ENCODE peak calls at places on chromosomes 16 and 17, in seven cellular contexts. One of them, this sample, is unnamed.

GRCh38 chr17:4947411-4948165 is 742 bp downstream of the PFN1 start:
- DNase-seq in A549: peak; percentile 64
- DNase-seq in WTC11: peak; percentile 59
- DNase-seq in H1: peak; percentile 74
- DNase-seq in K562: peak; percentile 63
- DNase-seq in SK-N-SH: peak; percentile 81
- DNase-seq in GM12878: no peak
- DNase-seq in this sample: peak; percentile 53

GRCh38 chr16:46857261-46857962 is 26.4 kb upstream of the C16orf87 start:
- DNase-seq in A549: peak; percentile 55
- DNase-seq in WTC11: no peak
- DNase-seq in H1: no peak
- DNase-seq in K562: peak; percentile 27
- DNase-seq in SK-N-SH: peak; percentile 63
- DNase-seq in GM12878: no peak
- DNase-seq in this sample: peak; percentile 82

GRCh38 chr16:71826533-71827017 is 17.9 kb upstream of the AP1G1 start:
- DNase-seq in A549: no peak
- DNase-seq in WTC11: no peak
- DNase-seq in H1: no peak
- DNase-seq in K562: no peak
- DNase-seq in SK-N-SH: no peak
- DNase-seq in GM12878: no peak
- DNase-seq in this sample: no peak

GRCh38 chr16:88798772-88799455 is 4.7 kb upstream of the CDT1 start:
- DNase-seq in A549: no peak
- DNase-seq in WTC11: no peak
- DNase-seq in H1: no peak
- DNase-seq in K562: peak; percentile 15
- DNase-seq in SK-N-SH: no peak
- DNase-seq in GM12878: no peak
- DNase-seq in this sample: no peak

GRCh38 chr16:75559564-75560372 is 3.7 kb upstream of the TMEM231 start:
- DNase-seq in A549: no peak
- DNase-seq in WTC11: no peak
- DNase-seq in H1: no peak
- DNase-seq in K562: peak; percentile 38
- DNase-seq in SK-N-SH: no peak
- DNase-seq in GM12878: no peak
- DNase-seq in this sample: peak; percentile 62

GRCh38 chr16:31561698-31562233 is 34.1 kb downstream of the AHSP start:
- DNase-seq in A549: no peak
- DNase-seq in WTC11: no peak
- DNase-seq in H1: no peak
- DNase-seq in K562: no peak
- DNase-seq in SK-N-SH: no peak
- DNase-seq in GM12878: no peak
- DNase-seq in this sample: no peak

GRCh38 chr17:44872131-44872768 is 24.6 kb downstream of the HIGD1B start:
- DNase-seq in A549: no peak
- DNase-seq in WTC11: no peak
- DNase-seq in H1: no peak
- DNase-seq in K562: no peak
- DNase-seq in SK-N-SH: no peak
- DNase-seq in GM12878: no peak
- DNase-seq in this sample: no peak

GRCh38 chr17:54754560-54754959 is 146.1 kb upstream of the TOM1L1 start:
- DNase-seq in A549: no peak
- DNase-seq in WTC11: peak; percentile 48
- DNase-seq in H1: peak; percentile 80
- DNase-seq in K562: peak; percentile 43
- DNase-seq in SK-N-SH: peak; percentile 34
- DNase-seq in GM12878: no peak
- DNase-seq in this sample: no peak

GRCh38 chr17:64278614-64279013 is 15.6 kb upstream of the TEX2 start:
- DNase-seq in A549: no peak
- DNase-seq in WTC11: no peak
- DNase-seq in H1: no peak
- DNase-seq in K562: no peak
- DNase-seq in SK-N-SH: no peak
- DNase-seq in GM12878: no peak
- DNase-seq in this sample: peak; percentile 71

GRCh38 chr17:43360376-43360738 is 38.4 kb upstream of the ARL4D start:
- DNase-seq in A549: peak; percentile 69
- DNase-seq in WTC11: no peak
- DNase-seq in H1: no peak
- DNase-seq in K562: no peak
- DNase-seq in SK-N-SH: peak; percentile 44
- DNase-seq in GM12878: no peak
- DNase-seq in this sample: peak; percentile 97

GRCh38 chr16:70508752-70509151 is 14.6 kb downstream of the COG4 start:
- DNase-seq in A549: no peak
- DNase-seq in WTC11: no peak
- DNase-seq in H1: no peak
- DNase-seq in K562: no peak
- DNase-seq in SK-N-SH: no peak
- DNase-seq in GM12878: no peak
- DNase-seq in this sample: no peak

GRCh38 chr16:29665294-29666077 is 2.4 kb downstream of the SPN start:
- DNase-seq in A549: no peak
- DNase-seq in WTC11: no peak
- DNase-seq in H1: no peak
- DNase-seq in K562: peak; percentile 35
- DNase-seq in SK-N-SH: no peak
- DNase-seq in GM12878: no peak
- DNase-seq in this sample: no peak

GRCh38 chr16:69613283-69614154 is 47.8 kb downstream of the NFAT5 start:
- DNase-seq in A549: no peak
- DNase-seq in WTC11: no peak
- DNase-seq in H1: no peak
- DNase-seq in K562: no peak
- DNase-seq in SK-N-SH: no peak
- DNase-seq in GM12878: peak; percentile 27
- DNase-seq in this sample: peak; percentile 56

GRCh38 chr16:89581861-89582563 is 6.5 kb downstream of the CPNE7 start:
- DNase-seq in A549: no peak
- DNase-seq in WTC11: no peak
- DNase-seq in H1: no peak
- DNase-seq in K562: no peak
- DNase-seq in SK-N-SH: no peak
- DNase-seq in GM12878: no peak
- DNase-seq in this sample: peak; percentile 79

GRCh38 chr17:53353919-53354351 is 468.8 kb upstream of the KIF2B start:
- DNase-seq in A549: no peak
- DNase-seq in WTC11: no peak
- DNase-seq in H1: no peak
- DNase-seq in K562: no peak
- DNase-seq in SK-N-SH: peak; percentile 6
- DNase-seq in GM12878: no peak
- DNase-seq in this sample: no peak

GRCh38 chr17:59527931-59528330 is 37.5 kb upstream of the DHX40 start:
- DNase-seq in A549: no peak
- DNase-seq in WTC11: no peak
- DNase-seq in H1: no peak
- DNase-seq in K562: no peak
- DNase-seq in SK-N-SH: no peak
- DNase-seq in GM12878: no peak
- DNase-seq in this sample: no peak

GRCh38 chr17:37710344-37710886 is 34.4 kb downstream of the HNF1B start:
- DNase-seq in A549: peak; percentile 72
- DNase-seq in WTC11: peak; percentile 71
- DNase-seq in H1: peak; percentile 73
- DNase-seq in K562: peak; percentile 55
- DNase-seq in SK-N-SH: peak; percentile 40
- DNase-seq in GM12878: no peak
- DNase-seq in this sample: peak; percentile 62

GRCh38 chr16:4283939-4284338 is 11.1 kb upstream of the TFAP4 start:
- DNase-seq in A549: no peak
- DNase-seq in WTC11: no peak
- DNase-seq in H1: no peak
- DNase-seq in K562: peak; percentile 4
- DNase-seq in SK-N-SH: no peak
- DNase-seq in GM12878: no peak
- DNase-seq in this sample: peak; percentile 70

GRCh38 chr17:31008374-31009035 is 37.7 kb downstream of the RNF135 start:
- DNase-seq in A549: no peak
- DNase-seq in WTC11: peak; percentile 78
- DNase-seq in H1: peak; percentile 87
- DNase-seq in K562: no peak
- DNase-seq in SK-N-SH: no peak
- DNase-seq in GM12878: no peak
- DNase-seq in this sample: peak; percentile 45

GRCh38 chr17:83127431-83128160 is 48.2 kb downstream of the METRNL start:
- DNase-seq in A549: no peak
- DNase-seq in WTC11: no peak
- DNase-seq in H1: no peak
- DNase-seq in K562: no peak
- DNase-seq in SK-N-SH: no peak
- DNase-seq in GM12878: no peak
- DNase-seq in this sample: no peak

GRCh38 chr16:68061396-68061795 is 23.8 kb upstream of the NFATC3 start:
- DNase-seq in A549: no peak
- DNase-seq in WTC11: no peak
- DNase-seq in H1: no peak
- DNase-seq in K562: no peak
- DNase-seq in SK-N-SH: no peak
- DNase-seq in GM12878: no peak
- DNase-seq in this sample: no peak
- TF ChIP-seq USF2 in A549: no peak
- TF ChIP-seq USF2 in WTC11: no peak
- TF ChIP-seq USF2 in H1: no peak
- TF ChIP-seq USF2 in K562: no peak
- TF ChIP-seq USF2 in SK-N-SH: no peak
- TF ChIP-seq USF2 in GM12878: no peak
- TF ChIP-seq USF2 in this sample: no peak

DNA sequence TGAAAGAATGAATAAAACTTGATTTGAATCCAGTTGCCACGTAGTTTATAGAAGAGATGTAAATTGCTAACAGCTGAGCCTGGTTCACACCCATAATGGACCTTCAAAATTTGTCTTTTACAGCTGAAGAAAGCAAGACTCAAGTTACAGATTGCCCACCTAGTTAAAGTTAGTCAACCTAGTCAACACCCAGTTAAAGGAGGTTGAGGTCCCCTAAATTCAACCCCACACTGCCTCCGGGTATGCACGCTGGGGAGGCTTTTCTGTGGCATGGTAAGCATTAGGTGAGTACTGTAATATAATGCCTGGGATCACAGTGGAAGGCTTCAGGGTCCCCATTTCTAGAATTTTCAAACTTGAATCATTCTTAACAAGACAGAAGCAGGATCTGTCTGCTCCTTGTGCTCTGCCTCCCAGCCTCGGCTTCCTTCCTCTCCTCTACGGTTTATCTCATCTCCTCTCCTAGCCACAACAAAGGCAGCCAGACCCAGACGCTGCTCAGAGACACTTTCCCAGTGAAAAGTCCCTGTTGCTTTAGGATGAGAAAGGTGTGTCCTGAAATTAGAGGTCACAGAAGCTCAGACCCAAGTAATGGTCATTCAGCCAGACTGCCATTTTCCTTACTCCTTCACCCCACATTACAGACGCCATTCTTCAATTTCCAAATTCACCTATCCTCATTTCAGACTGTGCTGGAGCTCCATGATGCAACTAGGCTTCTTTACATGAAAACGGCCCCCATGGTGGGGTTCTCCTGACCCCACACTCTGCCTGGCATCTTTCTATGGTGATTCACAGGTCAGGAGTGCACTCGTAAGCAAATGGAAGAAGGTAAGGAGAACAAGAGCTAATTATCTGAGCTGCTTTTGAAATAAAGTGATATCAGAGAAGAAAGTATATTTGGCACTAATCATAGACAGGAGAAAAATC is 27.2 kb upstream of the SUPT4H1 start:
- DNase-seq in A549: no peak
- DNase-seq in WTC11: no peak
- DNase-seq in H1: peak; percentile 16
- DNase-seq in K562: no peak
- DNase-seq in SK-N-SH: no peak
- DNase-seq in GM12878: no peak
- DNase-seq in this sample: no peak
- TF ChIP-seq USF2 in A549: no peak
- TF ChIP-seq USF2 in WTC11: no peak
- TF ChIP-seq USF2 in H1: no peak
- TF ChIP-seq USF2 in K562: no peak
- TF ChIP-seq USF2 in SK-N-SH: no peak
- TF ChIP-seq USF2 in GM12878: no peak
- TF ChIP-seq USF2 in this sample: no peak

GRCh38 chr17:17579691-17580090 is 11.8 kb downstream of the PEMT start:
- DNase-seq in A549: no peak
- DNase-seq in WTC11: no peak
- DNase-seq in H1: no peak
- DNase-seq in K562: no peak
- DNase-seq in SK-N-SH: no peak
- DNase-seq in GM12878: no peak
- DNase-seq in this sample: no peak
- TF ChIP-seq USF2 in A549: no peak
- TF ChIP-seq USF2 in WTC11: no peak
- TF ChIP-seq USF2 in H1: no peak
- TF ChIP-seq USF2 in K562: no peak
- TF ChIP-seq USF2 in SK-N-SH: no peak
- TF ChIP-seq USF2 in GM12878: no peak
- TF ChIP-seq USF2 in this sample: no peak

GRCh38 chr16:24993722-24994686 is 21.2 kb downstream of the ARHGAP17 start:
- DNase-seq in A549: peak; percentile 78
- DNase-seq in WTC11: no peak
- DNase-seq in H1: no peak
- DNase-seq in K562: peak; percentile 25
- DNase-seq in SK-N-SH: no peak
- DNase-seq in GM12878: no peak
- DNase-seq in this sample: peak; percentile 96
- TF ChIP-seq USF2 in A549: no peak
- TF ChIP-seq USF2 in WTC11: no peak
- TF ChIP-seq USF2 in H1: no peak
- TF ChIP-seq USF2 in K562: no peak
- TF ChIP-seq USF2 in SK-N-SH: no peak
- TF ChIP-seq USF2 in GM12878: no peak
- TF ChIP-seq USF2 in this sample: no peak

DNA sequence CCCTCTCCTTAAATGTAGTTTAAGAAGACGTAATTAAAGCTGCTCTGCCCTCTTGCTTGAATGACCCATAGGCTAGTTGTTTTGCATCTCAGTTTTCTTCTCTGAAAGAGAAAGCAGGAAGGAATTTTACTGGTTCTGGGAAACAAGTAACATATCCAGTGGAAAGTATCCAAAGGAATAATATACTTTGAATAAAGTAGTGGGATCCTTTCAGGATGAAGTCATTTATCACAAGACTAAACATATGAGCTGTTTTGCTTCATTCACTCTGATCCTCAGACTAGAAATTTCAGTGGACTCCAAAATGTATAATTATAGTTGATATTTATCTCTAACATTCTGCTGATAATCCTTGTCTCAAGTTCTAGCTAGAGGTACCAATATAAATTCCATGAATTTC is 1297.6 kb upstream of the GOT2 start:
- DNase-seq in A549: no peak
- DNase-seq in WTC11: no peak
- DNase-seq in H1: no peak
- DNase-seq in K562: no peak
- DNase-seq in SK-N-SH: no peak
- DNase-seq in GM12878: no peak
- DNase-seq in this sample: no peak
- TF ChIP-seq USF2 in A549: no peak
- TF ChIP-seq USF2 in WTC11: no peak
- TF ChIP-seq USF2 in H1: no peak
- TF ChIP-seq USF2 in K562: no peak
- TF ChIP-seq USF2 in SK-N-SH: no peak
- TF ChIP-seq USF2 in GM12878: no peak
- TF ChIP-seq USF2 in this sample: no peak

This sample was measured in IMR-90.